ENCODE peak calls at places on chromosomes 4 and X, in five cellular contexts. One of them, this sample, is unnamed.

GRCh38 chr4:23333556-23333945 is 556.3 kb downstream of the PPARGC1A start:
- DNase-seq in H9: no peak
- DNase-seq in Panc1: no peak
- DNase-seq in foreskin keratinocyte: no peak
- DNase-seq in uterus: no peak
- DNase-seq in this sample: no peak

GRCh38 chr4:163554870-163555465 is 60.5 kb downstream of the TMA16 start:
- DNase-seq in H9: no peak
- DNase-seq in Panc1: no peak
- DNase-seq in foreskin keratinocyte: no peak
- DNase-seq in uterus: no peak
- DNase-seq in this sample: no peak

GRCh38 chr4:186781032-186781917 is 57.6 kb upstream of the FAT1 start:
- DNase-seq in H9: no peak
- DNase-seq in Panc1: no peak
- DNase-seq in foreskin keratinocyte: peak; percentile 95
- DNase-seq in uterus: no peak
- DNase-seq in this sample: no peak

GRCh38 chr4:48033825-48034413 is 17.3 kb downstream of the NIPAL1 start:
- DNase-seq in H9: no peak
- DNase-seq in Panc1: no peak
- DNase-seq in foreskin keratinocyte: no peak
- DNase-seq in uterus: no peak
- DNase-seq in this sample: no peak

GRCh38 chr4:110515676-110516075 is 39.7 kb downstream of the ENPEP start:
- DNase-seq in H9: no peak
- DNase-seq in Panc1: no peak
- DNase-seq in foreskin keratinocyte: no peak
- DNase-seq in uterus: no peak
- DNase-seq in this sample: no peak

GRCh38 chr4:81724925-81725329 is 253.2 kb upstream of the RASGEF1B start:
- DNase-seq in H9: no peak
- DNase-seq in Panc1: no peak
- DNase-seq in foreskin keratinocyte: peak; percentile 9
- DNase-seq in uterus: no peak
- DNase-seq in this sample: peak; percentile 74

GRCh38 chrX:124433186-124433585 is 86.8 kb downstream of the SH2D1A start:
- DNase-seq in H9: no peak
- DNase-seq in Panc1: no peak
- DNase-seq in foreskin keratinocyte: no peak
- DNase-seq in uterus: no peak
- DNase-seq in this sample: no peak

GRCh38 chr4:158046345-158046744 is 126.5 kb downstream of the GASK1B start:
- DNase-seq in H9: no peak
- DNase-seq in Panc1: no peak
- DNase-seq in foreskin keratinocyte: no peak
- DNase-seq in uterus: no peak
- DNase-seq in this sample: no peak

GRCh38 chr4:5474756-5475155 is 233.6 kb downstream of the EVC2 start:
- DNase-seq in H9: no peak
- DNase-seq in Panc1: no peak
- DNase-seq in foreskin keratinocyte: peak; percentile 23
- DNase-seq in uterus: no peak
- DNase-seq in this sample: no peak

GRCh38 chrX:125444659-125445058 is 125.0 kb downstream of the TEX13C start:
- DNase-seq in H9: no peak
- DNase-seq in Panc1: no peak
- DNase-seq in foreskin keratinocyte: no peak
- DNase-seq in uterus: no peak
- DNase-seq in this sample: no peak

GRCh38 chr4:68850293-68850692 is 34.5 kb downstream of the UGT2B10 start:
- DNase-seq in H9: no peak
- DNase-seq in Panc1: no peak
- DNase-seq in foreskin keratinocyte: no peak
- DNase-seq in uterus: no peak
- DNase-seq in this sample: no peak

GRCh38 chr4:48311896-48312295 is 29.4 kb upstream of the SLAIN2 start:
- DNase-seq in H9: no peak
- DNase-seq in Panc1: no peak
- DNase-seq in foreskin keratinocyte: no peak
- DNase-seq in uterus: no peak
- DNase-seq in this sample: no peak

GRCh38 chrX:102765217-102765616 is 44.7 kb downstream of the GPRASP3 start:
- DNase-seq in H9: no peak
- DNase-seq in Panc1: no peak
- DNase-seq in foreskin keratinocyte: no peak
- DNase-seq in uterus: no peak
- DNase-seq in this sample: no peak

GRCh38 chrX:120271218-120271617 is 20.6 kb downstream of the ZBTB33 start:
- DNase-seq in H9: no peak
- DNase-seq in Panc1: no peak
- DNase-seq in foreskin keratinocyte: no peak
- DNase-seq in uterus: no peak
- DNase-seq in this sample: no peak

GRCh38 chrX:10233173-10233572 is 76.4 kb downstream of the CLCN4 start:
- DNase-seq in H9: no peak
- DNase-seq in Panc1: no peak
- DNase-seq in foreskin keratinocyte: no peak
- DNase-seq in uterus: no peak
- DNase-seq in this sample: no peak

GRCh38 chrX:2692221-2693122 is 1.4 kb downstream of the CD99 start:
- DNase-seq in H9: no peak
- DNase-seq in Panc1: no peak
- DNase-seq in foreskin keratinocyte: no peak
- DNase-seq in uterus: no peak
- DNase-seq in this sample: no peak

GRCh38 chr4:57080781-57081650 is 29.2 kb downstream of the IGFBP7 start:
- DNase-seq in H9: no peak
- DNase-seq in Panc1: peak; percentile 15
- DNase-seq in foreskin keratinocyte: peak; percentile 96
- DNase-seq in uterus: no peak
- DNase-seq in this sample: peak; percentile 82

GRCh38 chr4:7425591-7426468 is 8.9 kb downstream of the PSAPL1 start:
- DNase-seq in H9: peak; percentile 24
- DNase-seq in Panc1: no peak
- DNase-seq in foreskin keratinocyte: no peak
- DNase-seq in uterus: peak; percentile 6
- DNase-seq in this sample: peak; percentile 53

GRCh38 chrX:12115377-12115776 is 22.9 kb upstream of the FRMPD4 start:
- DNase-seq in H9: peak; percentile 56
- DNase-seq in Panc1: no peak
- DNase-seq in foreskin keratinocyte: no peak
- DNase-seq in uterus: no peak
- DNase-seq in this sample: no peak

GRCh38 chr4:167230744-167231143 is 3.5 kb downstream of the SPOCK3 start:
- DNase-seq in H9: no peak
- DNase-seq in Panc1: no peak
- DNase-seq in foreskin keratinocyte: no peak
- DNase-seq in uterus: no peak
- DNase-seq in this sample: no peak

GRCh38 chrX:151966236-151966635 is 8.2 kb downstream of the GABRE start:
- DNase-seq in H9: no peak
- DNase-seq in Panc1: no peak
- DNase-seq in foreskin keratinocyte: no peak
- DNase-seq in uterus: no peak
- DNase-seq in this sample: no peak

GRCh38 chrX:9464435-9465371 is at the start of gene TBL1X:
- DNase-seq in H9: peak; percentile 34
- DNase-seq in Panc1: no peak
- DNase-seq in foreskin keratinocyte: no peak
- DNase-seq in uterus: peak; percentile 68
- DNase-seq in this sample: peak; percentile 87

GRCh38 chrX:16946971-16947562 is 609 bp downstream of the REPS2 start:
- DNase-seq in H9: no peak
- DNase-seq in Panc1: no peak
- DNase-seq in foreskin keratinocyte: no peak
- DNase-seq in uterus: peak; percentile 18
- DNase-seq in this sample: peak; percentile 80

GRCh38 chr4:154602404-154603020 is 9.9 kb downstream of the FGG start:
- DNase-seq in H9: no peak
- DNase-seq in Panc1: no peak
- DNase-seq in foreskin keratinocyte: no peak
- DNase-seq in uterus: no peak
- DNase-seq in this sample: no peak

GRCh38 chr4:44257461-44257860 is 191.1 kb downstream of the KCTD8 start:
- DNase-seq in H9: no peak
- DNase-seq in Panc1: no peak
- DNase-seq in foreskin keratinocyte: no peak
- DNase-seq in uterus: no peak
- DNase-seq in this sample: no peak

GRCh38 chr4:88320780-88321373 is 36.5 kb upstream of the PPM1K start:
- DNase-seq in H9: peak; percentile 28
- DNase-seq in Panc1: no peak
- DNase-seq in foreskin keratinocyte: no peak
- DNase-seq in uterus: no peak
- DNase-seq in this sample: no peak

GRCh38 chrX:45850775-45851433 is 650.2 kb upstream of the DIPK2B start:
- DNase-seq in H9: peak; percentile 30
- DNase-seq in Panc1: no peak
- DNase-seq in foreskin keratinocyte: no peak
- DNase-seq in uterus: peak; percentile 19
- DNase-seq in this sample: no peak

GRCh38 chr4:15144249-15144966 is 142.1 kb downstream of the CPEB2 start:
- DNase-seq in H9: no peak
- DNase-seq in Panc1: no peak
- DNase-seq in foreskin keratinocyte: no peak
- DNase-seq in uterus: no peak
- DNase-seq in this sample: no peak
- H3K4me1 ChIP-seq in H9: peaks cover 5% of the 10 kb centered on the region
- H3K4me1 ChIP-seq in Panc1: no peaks in the 10 kb centered on the region
- H3K4me1 ChIP-seq in foreskin keratinocyte: no peaks in the 10 kb centered on the region
- H3K4me1 ChIP-seq in uterus: no peaks in the 10 kb centered on the region
- H3K4me1 ChIP-seq in this sample: peaks cover under 1% of the 10 kb centered on the region

DNA sequence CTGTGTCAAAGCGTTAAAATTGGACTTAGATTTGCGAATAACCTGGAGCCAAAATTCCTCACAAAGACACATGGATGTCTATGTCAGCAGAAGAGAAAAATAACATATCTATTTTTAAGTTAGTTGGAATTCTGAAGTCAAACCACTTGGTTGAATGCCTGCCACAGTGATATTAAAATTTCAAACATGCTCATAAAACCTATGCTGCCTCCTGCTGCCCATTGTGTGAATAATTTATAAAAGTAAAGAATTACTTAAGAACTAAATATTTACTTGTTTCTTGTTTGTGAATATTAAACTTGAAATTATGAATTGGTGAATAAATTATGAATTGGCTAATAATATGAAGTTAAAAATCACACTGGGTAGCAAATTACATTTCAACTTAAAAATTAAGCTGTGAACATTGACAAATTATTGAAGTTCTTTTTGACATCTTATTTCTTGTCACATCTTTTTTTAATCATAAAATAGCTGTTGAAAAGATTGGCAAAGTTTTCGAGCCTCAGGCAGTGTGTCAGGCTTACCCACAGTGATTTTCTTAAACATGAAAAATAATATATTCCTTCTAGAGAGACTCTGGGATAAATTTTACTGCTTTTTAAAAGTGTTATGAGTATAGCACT is 35.4 kb downstream of the FABP2 start:
- DNase-seq in H9: no peak
- DNase-seq in Panc1: no peak
- DNase-seq in foreskin keratinocyte: no peak
- DNase-seq in uterus: no peak
- DNase-seq in this sample: no peak
- TF ChIP-seq CTCF in H9: peak; percentile 66
- TF ChIP-seq CTCF in Panc1: peak; percentile 64
- TF ChIP-seq CTCF in foreskin keratinocyte: peak; percentile 84
- TF ChIP-seq CTCF in uterus: peak; percentile 70
- TF ChIP-seq CTCF in this sample: peak; percentile 62

GRCh38 chr4:182768821-182769220 is 148.4 kb downstream of the DCTD start:
- DNase-seq in H9: no peak
- DNase-seq in Panc1: no peak
- DNase-seq in foreskin keratinocyte: no peak
- DNase-seq in uterus: no peak
- DNase-seq in this sample: no peak
- H3K4me1 ChIP-seq in H9: peaks cover 5% of the 10 kb centered on the region
- H3K4me1 ChIP-seq in Panc1: no peaks in the 10 kb centered on the region
- H3K4me1 ChIP-seq in foreskin keratinocyte: no peaks in the 10 kb centered on the region
- H3K4me1 ChIP-seq in uterus: no peaks in the 10 kb centered on the region
- H3K4me1 ChIP-seq in this sample: no peaks in the 10 kb centered on the region

GRCh38 chrX:76555816-76556215 is 128.3 kb downstream of the MAGEE1 start:
- DNase-seq in H9: peak; percentile 51
- DNase-seq in Panc1: no peak
- DNase-seq in foreskin keratinocyte: no peak
- DNase-seq in uterus: no peak
- DNase-seq in this sample: no peak
- TF ChIP-seq CTCF in H9: peak; percentile 69
- TF ChIP-seq CTCF in Panc1: peak; percentile 28
- TF ChIP-seq CTCF in foreskin keratinocyte: no peak
- TF ChIP-seq CTCF in uterus: no peak
- TF ChIP-seq CTCF in this sample: no peak

GRCh38 chr4:173174184-173175156 is 5.9 kb downstream of the GALNT7 start:
- DNase-seq in H9: no peak
- DNase-seq in Panc1: no peak
- DNase-seq in foreskin keratinocyte: no peak
- DNase-seq in uterus: no peak
- DNase-seq in this sample: no peak
- H3K4me1 ChIP-seq in H9: peaks cover 34% of the 10 kb centered on the region
- H3K4me1 ChIP-seq in Panc1: peaks cover 82% of the 10 kb centered on the region
- H3K4me1 ChIP-seq in foreskin keratinocyte: peaks cover 3% of the 10 kb centered on the region
- H3K4me1 ChIP-seq in uterus: no peaks in the 10 kb centered on the region
- H3K4me1 ChIP-seq in this sample: peaks cover 10% of the 10 kb centered on the region

This sample was measured in kidney.